ENCODE peak calls at places on chromosomes 6 and 20, in nine cellular contexts. One of them, this sample, is unnamed.

GRCh38 chr6:52642381-52642780 is 28.5 kb upstream of the TMEM14A start:
- DNase-seq in psoas muscle: no peak
- DNase-seq in activated T-helper 1 cell treated with anti-CD3 and anti-CD28 coated beads, Interleukin-2, amount 50 U/mL, for 16 hours: no peak
- DNase-seq in non-pigmented ciliary epithelial cell: no peak
- DNase-seq in stimulated activated CD8-positive, alpha-beta memory T cell treated with anti-CD3 and anti-CD28 coated beads, Interleukin-4, amount 100 ng/mL, for 24 hours: no peak
- DNase-seq in iris pigment epithelial cell: no peak
- DNase-seq in iPS-NIHi11: no peak
- DNase-seq in hippocampal formation: no peak
- DNase-seq in NCI-H2029 treated with DMSO at 0.1 percent for 48 hours: no peak
- DNase-seq in this sample: no peak

GRCh38 chr6:74044417-74045096 is 348.6 kb downstream of the CD109 start:
- DNase-seq in psoas muscle: no peak
- DNase-seq in activated T-helper 1 cell treated with anti-CD3 and anti-CD28 coated beads, Interleukin-2, amount 50 U/mL, for 16 hours: no peak
- DNase-seq in non-pigmented ciliary epithelial cell: no peak
- DNase-seq in stimulated activated CD8-positive, alpha-beta memory T cell treated with anti-CD3 and anti-CD28 coated beads, Interleukin-4, amount 100 ng/mL, for 24 hours: no peak
- DNase-seq in iris pigment epithelial cell: peak; percentile 5
- DNase-seq in iPS-NIHi11: no peak
- DNase-seq in hippocampal formation: no peak
- DNase-seq in NCI-H2029 treated with DMSO at 0.1 percent for 48 hours: no peak
- DNase-seq in this sample: no peak

GRCh38 chr6:134589512-134589911 is 271.6 kb upstream of the SGK1 start:
- DNase-seq in psoas muscle: no peak
- DNase-seq in activated T-helper 1 cell treated with anti-CD3 and anti-CD28 coated beads, Interleukin-2, amount 50 U/mL, for 16 hours: no peak
- DNase-seq in non-pigmented ciliary epithelial cell: peak; percentile 98
- DNase-seq in stimulated activated CD8-positive, alpha-beta memory T cell treated with anti-CD3 and anti-CD28 coated beads, Interleukin-4, amount 100 ng/mL, for 24 hours: no peak
- DNase-seq in iris pigment epithelial cell: peak; percentile 99
- DNase-seq in iPS-NIHi11: peak; percentile 35
- DNase-seq in hippocampal formation: no peak
- DNase-seq in NCI-H2029 treated with DMSO at 0.1 percent for 48 hours: no peak
- DNase-seq in this sample: peak; percentile 91

GRCh38 chr6:166307981-166308768 is at the start of gene PRR18:
- DNase-seq in psoas muscle: no peak
- DNase-seq in activated T-helper 1 cell treated with anti-CD3 and anti-CD28 coated beads, Interleukin-2, amount 50 U/mL, for 16 hours: no peak
- DNase-seq in non-pigmented ciliary epithelial cell: no peak
- DNase-seq in stimulated activated CD8-positive, alpha-beta memory T cell treated with anti-CD3 and anti-CD28 coated beads, Interleukin-4, amount 100 ng/mL, for 24 hours: no peak
- DNase-seq in iris pigment epithelial cell: no peak
- DNase-seq in iPS-NIHi11: peak; percentile 53
- DNase-seq in hippocampal formation: peak; percentile 82
- DNase-seq in NCI-H2029 treated with DMSO at 0.1 percent for 48 hours: no peak
- DNase-seq in this sample: peak; percentile 58

GRCh38 chr20:34515484-34516037 is 661 bp upstream of the DYNLRB1 start:
- DNase-seq in psoas muscle: peak; percentile 28
- DNase-seq in activated T-helper 1 cell treated with anti-CD3 and anti-CD28 coated beads, Interleukin-2, amount 50 U/mL, for 16 hours: peak; percentile 55
- DNase-seq in non-pigmented ciliary epithelial cell: no peak
- DNase-seq in stimulated activated CD8-positive, alpha-beta memory T cell treated with anti-CD3 and anti-CD28 coated beads, Interleukin-4, amount 100 ng/mL, for 24 hours: peak; percentile 46
- DNase-seq in iris pigment epithelial cell: peak; percentile 71
- DNase-seq in iPS-NIHi11: peak; percentile 79
- DNase-seq in hippocampal formation: peak; percentile 59
- DNase-seq in NCI-H2029 treated with DMSO at 0.1 percent for 48 hours: peak; percentile 32
- DNase-seq in this sample: peak; percentile 88

GRCh38 chr6:63571382-63571882 is 848 bp upstream of the LOC128125822 start:
- DNase-seq in psoas muscle: no peak
- DNase-seq in activated T-helper 1 cell treated with anti-CD3 and anti-CD28 coated beads, Interleukin-2, amount 50 U/mL, for 16 hours: no peak
- DNase-seq in non-pigmented ciliary epithelial cell: no peak
- DNase-seq in stimulated activated CD8-positive, alpha-beta memory T cell treated with anti-CD3 and anti-CD28 coated beads, Interleukin-4, amount 100 ng/mL, for 24 hours: no peak
- DNase-seq in iris pigment epithelial cell: no peak
- DNase-seq in iPS-NIHi11: no peak
- DNase-seq in hippocampal formation: no peak
- DNase-seq in NCI-H2029 treated with DMSO at 0.1 percent for 48 hours: no peak
- DNase-seq in this sample: no peak

GRCh38 chr6:5981274-5982026 is 25.3 kb downstream of the NRN1 start:
- DNase-seq in psoas muscle: no peak
- DNase-seq in activated T-helper 1 cell treated with anti-CD3 and anti-CD28 coated beads, Interleukin-2, amount 50 U/mL, for 16 hours: no peak
- DNase-seq in non-pigmented ciliary epithelial cell: peak; percentile 23
- DNase-seq in stimulated activated CD8-positive, alpha-beta memory T cell treated with anti-CD3 and anti-CD28 coated beads, Interleukin-4, amount 100 ng/mL, for 24 hours: no peak
- DNase-seq in iris pigment epithelial cell: peak; percentile 51
- DNase-seq in iPS-NIHi11: no peak
- DNase-seq in hippocampal formation: no peak
- DNase-seq in NCI-H2029 treated with DMSO at 0.1 percent for 48 hours: no peak
- DNase-seq in this sample: no peak

GRCh38 chr6:12548526-12548925 is 168.0 kb upstream of the PHACTR1 start:
- DNase-seq in psoas muscle: no peak
- DNase-seq in activated T-helper 1 cell treated with anti-CD3 and anti-CD28 coated beads, Interleukin-2, amount 50 U/mL, for 16 hours: no peak
- DNase-seq in non-pigmented ciliary epithelial cell: peak; percentile 71
- DNase-seq in stimulated activated CD8-positive, alpha-beta memory T cell treated with anti-CD3 and anti-CD28 coated beads, Interleukin-4, amount 100 ng/mL, for 24 hours: no peak
- DNase-seq in iris pigment epithelial cell: peak; percentile 67
- DNase-seq in iPS-NIHi11: no peak
- DNase-seq in hippocampal formation: no peak
- DNase-seq in NCI-H2029 treated with DMSO at 0.1 percent for 48 hours: no peak
- DNase-seq in this sample: no peak

GRCh38 chr6:73017473-73017872 is 207.8 kb downstream of the KHDC1L start:
- DNase-seq in psoas muscle: no peak
- DNase-seq in activated T-helper 1 cell treated with anti-CD3 and anti-CD28 coated beads, Interleukin-2, amount 50 U/mL, for 16 hours: no peak
- DNase-seq in non-pigmented ciliary epithelial cell: no peak
- DNase-seq in stimulated activated CD8-positive, alpha-beta memory T cell treated with anti-CD3 and anti-CD28 coated beads, Interleukin-4, amount 100 ng/mL, for 24 hours: no peak
- DNase-seq in iris pigment epithelial cell: no peak
- DNase-seq in iPS-NIHi11: no peak
- DNase-seq in hippocampal formation: no peak
- DNase-seq in NCI-H2029 treated with DMSO at 0.1 percent for 48 hours: no peak
- DNase-seq in this sample: no peak

GRCh38 chr6:72937160-72937559 is 288.1 kb downstream of the KHDC1L start:
- DNase-seq in psoas muscle: no peak
- DNase-seq in activated T-helper 1 cell treated with anti-CD3 and anti-CD28 coated beads, Interleukin-2, amount 50 U/mL, for 16 hours: no peak
- DNase-seq in non-pigmented ciliary epithelial cell: no peak
- DNase-seq in stimulated activated CD8-positive, alpha-beta memory T cell treated with anti-CD3 and anti-CD28 coated beads, Interleukin-4, amount 100 ng/mL, for 24 hours: no peak
- DNase-seq in iris pigment epithelial cell: no peak
- DNase-seq in iPS-NIHi11: no peak
- DNase-seq in hippocampal formation: no peak
- DNase-seq in NCI-H2029 treated with DMSO at 0.1 percent for 48 hours: no peak
- DNase-seq in this sample: peak; percentile 60

GRCh38 chr6:166972101-166972500 is 15.8 kb upstream of the RNASET2 start:
- DNase-seq in psoas muscle: no peak
- DNase-seq in activated T-helper 1 cell treated with anti-CD3 and anti-CD28 coated beads, Interleukin-2, amount 50 U/mL, for 16 hours: no peak
- DNase-seq in non-pigmented ciliary epithelial cell: no peak
- DNase-seq in stimulated activated CD8-positive, alpha-beta memory T cell treated with anti-CD3 and anti-CD28 coated beads, Interleukin-4, amount 100 ng/mL, for 24 hours: no peak
- DNase-seq in iris pigment epithelial cell: no peak
- DNase-seq in iPS-NIHi11: no peak
- DNase-seq in hippocampal formation: no peak
- DNase-seq in NCI-H2029 treated with DMSO at 0.1 percent for 48 hours: no peak
- DNase-seq in this sample: no peak

GRCh38 chr20:3739054-3739925 is 6.8 kb downstream of the HSPA12B start:
- DNase-seq in psoas muscle: no peak
- DNase-seq in activated T-helper 1 cell treated with anti-CD3 and anti-CD28 coated beads, Interleukin-2, amount 50 U/mL, for 16 hours: no peak
- DNase-seq in non-pigmented ciliary epithelial cell: no peak
- DNase-seq in stimulated activated CD8-positive, alpha-beta memory T cell treated with anti-CD3 and anti-CD28 coated beads, Interleukin-4, amount 100 ng/mL, for 24 hours: no peak
- DNase-seq in iris pigment epithelial cell: no peak
- DNase-seq in iPS-NIHi11: no peak
- DNase-seq in hippocampal formation: no peak
- DNase-seq in NCI-H2029 treated with DMSO at 0.1 percent for 48 hours: no peak
- DNase-seq in this sample: no peak

GRCh38 chr6:124967444-124967843 is 5.2 kb downstream of the RNF217 start:
- DNase-seq in psoas muscle: no peak
- DNase-seq in activated T-helper 1 cell treated with anti-CD3 and anti-CD28 coated beads, Interleukin-2, amount 50 U/mL, for 16 hours: no peak
- DNase-seq in non-pigmented ciliary epithelial cell: no peak
- DNase-seq in stimulated activated CD8-positive, alpha-beta memory T cell treated with anti-CD3 and anti-CD28 coated beads, Interleukin-4, amount 100 ng/mL, for 24 hours: no peak
- DNase-seq in iris pigment epithelial cell: peak; percentile 40
- DNase-seq in iPS-NIHi11: no peak
- DNase-seq in hippocampal formation: no peak
- DNase-seq in NCI-H2029 treated with DMSO at 0.1 percent for 48 hours: no peak
- DNase-seq in this sample: no peak

GRCh38 chr20:25508083-25508770 is 77.1 kb downstream of the NINL start:
- DNase-seq in psoas muscle: no peak
- DNase-seq in activated T-helper 1 cell treated with anti-CD3 and anti-CD28 coated beads, Interleukin-2, amount 50 U/mL, for 16 hours: no peak
- DNase-seq in non-pigmented ciliary epithelial cell: peak; percentile 37
- DNase-seq in stimulated activated CD8-positive, alpha-beta memory T cell treated with anti-CD3 and anti-CD28 coated beads, Interleukin-4, amount 100 ng/mL, for 24 hours: no peak
- DNase-seq in iris pigment epithelial cell: peak; percentile 74
- DNase-seq in iPS-NIHi11: no peak
- DNase-seq in hippocampal formation: no peak
- DNase-seq in NCI-H2029 treated with DMSO at 0.1 percent for 48 hours: no peak
- DNase-seq in this sample: peak; percentile 22

GRCh38 chr6:87919416-87919815 is 128.2 kb upstream of the SPACA1 start:
- DNase-seq in psoas muscle: no peak
- DNase-seq in activated T-helper 1 cell treated with anti-CD3 and anti-CD28 coated beads, Interleukin-2, amount 50 U/mL, for 16 hours: no peak
- DNase-seq in non-pigmented ciliary epithelial cell: no peak
- DNase-seq in stimulated activated CD8-positive, alpha-beta memory T cell treated with anti-CD3 and anti-CD28 coated beads, Interleukin-4, amount 100 ng/mL, for 24 hours: no peak
- DNase-seq in iris pigment epithelial cell: no peak
- DNase-seq in iPS-NIHi11: no peak
- DNase-seq in hippocampal formation: no peak
- DNase-seq in NCI-H2029 treated with DMSO at 0.1 percent for 48 hours: no peak
- DNase-seq in this sample: no peak